ENCODE peak calls at places on chromosomes 11 and 22, in nine cellular contexts. One of them, this sample, is unnamed.

GRCh38 chr11:95566151-95566670 is 223.4 kb downstream of the FAM76B start:
- DNase-seq in suprapubic skin: no peak
- DNase-seq in HepG2: no peak
- DNase-seq in stomach: no peak
- DNase-seq in esophagus muscularis mucosa: no peak
- DNase-seq in sigmoid colon: no peak
- DNase-seq in spleen: no peak
- DNase-seq in HCT116: no peak
- DNase-seq in transverse colon: no peak
- DNase-seq in this sample: no peak

GRCh38 chr11:108766596-108767173 is 101.8 kb downstream of the DDX10 start:
- DNase-seq in sigmoid colon: no peak
- DNase-seq in spleen: no peak
- DNase-seq in suprapubic skin: no peak
- DNase-seq in esophagus muscularis mucosa: no peak
- DNase-seq in HCT116: no peak
- DNase-seq in stomach: no peak
- DNase-seq in HepG2: no peak
- DNase-seq in transverse colon: no peak
- DNase-seq in this sample: no peak

GRCh38 chr11:68924073-68924925 is 20.6 kb downstream of the IGHMBP2 start:
- DNase-seq in HepG2: no peak
- DNase-seq in HCT116: no peak
- DNase-seq in esophagus muscularis mucosa: no peak
- DNase-seq in sigmoid colon: peak; percentile 84
- DNase-seq in suprapubic skin: no peak
- DNase-seq in stomach: no peak
- DNase-seq in spleen: peak; percentile 41
- DNase-seq in transverse colon: no peak
- DNase-seq in this sample: no peak

GRCh38 chr11:82315093-82315492 is 418.6 kb downstream of the FAM181B start:
- DNase-seq in spleen: no peak
- DNase-seq in transverse colon: peak; percentile 11
- DNase-seq in sigmoid colon: peak; percentile 53
- DNase-seq in suprapubic skin: no peak
- DNase-seq in stomach: no peak
- DNase-seq in HepG2: peak; percentile 23
- DNase-seq in HCT116: no peak
- DNase-seq in esophagus muscularis mucosa: no peak
- DNase-seq in this sample: no peak

GRCh38 chr11:61092280-61092766 is 10.0 kb upstream of the CD5 start:
- DNase-seq in suprapubic skin: no peak
- DNase-seq in sigmoid colon: no peak
- DNase-seq in HepG2: no peak
- DNase-seq in esophagus muscularis mucosa: no peak
- DNase-seq in spleen: no peak
- DNase-seq in transverse colon: peak; percentile 26
- DNase-seq in stomach: no peak
- DNase-seq in HCT116: no peak
- DNase-seq in this sample: no peak

GRCh38 chr11:131925829-131926228 is 555.4 kb downstream of the NTM start:
- DNase-seq in HepG2: no peak
- DNase-seq in esophagus muscularis mucosa: no peak
- DNase-seq in HCT116: no peak
- DNase-seq in stomach: no peak
- DNase-seq in suprapubic skin: no peak
- DNase-seq in transverse colon: no peak
- DNase-seq in spleen: no peak
- DNase-seq in sigmoid colon: no peak
- DNase-seq in this sample: no peak

GRCh38 chr11:76298255-76298654 is 82.7 kb downstream of the THAP12 start:
- DNase-seq in esophagus muscularis mucosa: no peak
- DNase-seq in stomach: no peak
- DNase-seq in HepG2: no peak
- DNase-seq in transverse colon: no peak
- DNase-seq in suprapubic skin: no peak
- DNase-seq in spleen: no peak
- DNase-seq in HCT116: no peak
- DNase-seq in sigmoid colon: no peak
- DNase-seq in this sample: no peak

GRCh38 chr11:6635082-6635932 is 16.1 kb upstream of the TPP1 start:
- DNase-seq in sigmoid colon: peak; percentile 80
- DNase-seq in HepG2: peak; percentile 40
- DNase-seq in esophagus muscularis mucosa: no peak
- DNase-seq in transverse colon: peak; percentile 49
- DNase-seq in spleen: peak; percentile 82
- DNase-seq in suprapubic skin: no peak
- DNase-seq in stomach: no peak
- DNase-seq in HCT116: no peak
- DNase-seq in this sample: no peak

GRCh38 chr11:93791493-93791892 is 7.4 kb downstream of the MED17 start:
- DNase-seq in stomach: no peak
- DNase-seq in esophagus muscularis mucosa: no peak
- DNase-seq in HepG2: no peak
- DNase-seq in sigmoid colon: no peak
- DNase-seq in suprapubic skin: no peak
- DNase-seq in HCT116: no peak
- DNase-seq in spleen: no peak
- DNase-seq in transverse colon: no peak
- DNase-seq in this sample: no peak

GRCh38 chr11:14713518-14714244 is 70.1 kb downstream of the PDE3B start:
- DNase-seq in spleen: no peak
- DNase-seq in esophagus muscularis mucosa: no peak
- DNase-seq in suprapubic skin: no peak
- DNase-seq in sigmoid colon: no peak
- DNase-seq in HepG2: no peak
- DNase-seq in stomach: no peak
- DNase-seq in transverse colon: no peak
- DNase-seq in HCT116: no peak
- DNase-seq in this sample: no peak

GRCh38 chr11:34292546-34292945 is 65.3 kb downstream of the ABTB2 start:
- DNase-seq in esophagus muscularis mucosa: no peak
- DNase-seq in HCT116: no peak
- DNase-seq in transverse colon: no peak
- DNase-seq in HepG2: no peak
- DNase-seq in spleen: no peak
- DNase-seq in sigmoid colon: no peak
- DNase-seq in stomach: no peak
- DNase-seq in suprapubic skin: no peak
- DNase-seq in this sample: no peak
- TF ChIP-seq POLR2AphosphoS5 in esophagus muscularis mucosa: no peak
- TF ChIP-seq POLR2AphosphoS5 in HCT116: no peak
- TF ChIP-seq POLR2AphosphoS5 in transverse colon: no peak
- TF ChIP-seq POLR2AphosphoS5 in HepG2: no peak
- TF ChIP-seq POLR2AphosphoS5 in spleen: no peak
- TF ChIP-seq POLR2AphosphoS5 in sigmoid colon: no peak
- TF ChIP-seq POLR2AphosphoS5 in stomach: no peak
- TF ChIP-seq POLR2AphosphoS5 in suprapubic skin: no peak
- TF ChIP-seq POLR2AphosphoS5 in this sample: no peak

GRCh38 chr11:65497141-65498041 is 1.5 kb upstream of the MALAT1 start:
- DNase-seq in stomach: peak; percentile 99
- DNase-seq in suprapubic skin: peak; percentile 99
- DNase-seq in sigmoid colon: peak; percentile 100
- DNase-seq in spleen: peak; percentile 100
- DNase-seq in transverse colon: peak; percentile 99
- DNase-seq in HepG2: peak; percentile 95
- DNase-seq in HCT116: peak; percentile 96
- DNase-seq in esophagus muscularis mucosa: peak; percentile 99
- DNase-seq in this sample: peak; percentile 99
- TF ChIP-seq POLR2A in stomach: no peak
- TF ChIP-seq POLR2A in suprapubic skin: peak; percentile 26
- TF ChIP-seq POLR2A in sigmoid colon: peak; percentile 82
- TF ChIP-seq POLR2A in spleen: peak; percentile 52
- TF ChIP-seq POLR2A in transverse colon: peak; percentile 93
- TF ChIP-seq POLR2A in HepG2: peak; percentile 84
- TF ChIP-seq POLR2A in HCT116: no peak
- TF ChIP-seq POLR2A in esophagus muscularis mucosa: peak; percentile 73
- TF ChIP-seq POLR2A in this sample: no peak

GRCh38 chr22:28815101-28815500 is 14.7 kb upstream of the XBP1 start:
- DNase-seq in HepG2: no peak
- DNase-seq in spleen: peak; percentile 38
- DNase-seq in transverse colon: no peak
- DNase-seq in suprapubic skin: no peak
- DNase-seq in esophagus muscularis mucosa: no peak
- DNase-seq in stomach: no peak
- DNase-seq in sigmoid colon: no peak
- DNase-seq in HCT116: no peak
- DNase-seq in this sample: no peak
- H3K4me3 ChIP-seq in HepG2: no peak overlapping the region
- H3K4me3 ChIP-seq in spleen: no peak overlapping the region
- H3K4me3 ChIP-seq in transverse colon: no peak overlapping the region
- H3K4me3 ChIP-seq in suprapubic skin: no peak overlapping the region
- H3K4me3 ChIP-seq in esophagus muscularis mucosa: no peak overlapping the region
- H3K4me3 ChIP-seq in stomach: no peak overlapping the region
- H3K4me3 ChIP-seq in sigmoid colon: no peak overlapping the region
- H3K4me3 ChIP-seq in HCT116: no peak overlapping the region
- H3K4me3 ChIP-seq in this sample: no peak overlapping the region

DNA sequence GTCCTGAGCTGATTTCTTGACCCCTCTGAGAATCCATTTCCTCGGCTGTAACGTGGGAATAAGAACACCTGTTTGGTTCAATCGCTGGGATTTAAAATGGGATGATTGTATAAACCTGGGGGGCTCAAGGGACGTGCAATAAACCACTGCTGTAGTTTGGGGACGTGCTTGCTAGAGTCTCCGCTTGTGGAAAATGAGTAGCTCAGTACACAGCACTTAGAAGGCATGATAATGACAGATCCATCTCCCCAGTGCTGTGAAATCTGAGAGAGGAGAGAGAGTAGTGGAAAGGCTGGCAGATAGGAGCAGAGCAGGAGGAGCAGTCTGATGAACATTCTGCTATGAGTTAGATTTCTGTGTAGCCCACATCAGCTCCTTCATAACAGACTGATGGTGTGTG is 256.5 kb downstream of the MN1 start:
- DNase-seq in suprapubic skin: no peak
- DNase-seq in HepG2: no peak
- DNase-seq in esophagus muscularis mucosa: no peak
- DNase-seq in spleen: no peak
- DNase-seq in transverse colon: no peak
- DNase-seq in sigmoid colon: no peak
- DNase-seq in HCT116: no peak
- DNase-seq in stomach: no peak
- DNase-seq in this sample: no peak
- TF ChIP-seq POLR2AphosphoS5 in suprapubic skin: no peak
- TF ChIP-seq POLR2AphosphoS5 in HepG2: no peak
- TF ChIP-seq POLR2AphosphoS5 in esophagus muscularis mucosa: no peak
- TF ChIP-seq POLR2AphosphoS5 in spleen: no peak
- TF ChIP-seq POLR2AphosphoS5 in transverse colon: no peak
- TF ChIP-seq POLR2AphosphoS5 in sigmoid colon: no peak
- TF ChIP-seq POLR2AphosphoS5 in HCT116: no peak
- TF ChIP-seq POLR2AphosphoS5 in stomach: no peak
- TF ChIP-seq POLR2AphosphoS5 in this sample: no peak

GRCh38 chr11:11842426-11843008 is 745 bp downstream of the USP47 start:
- DNase-seq in stomach: peak; percentile 62
- DNase-seq in HepG2: peak; percentile 75
- DNase-seq in transverse colon: peak; percentile 75
- DNase-seq in sigmoid colon: peak; percentile 80
- DNase-seq in esophagus muscularis mucosa: no peak
- DNase-seq in spleen: no peak
- DNase-seq in suprapubic skin: peak; percentile 70
- DNase-seq in HCT116: peak; percentile 53
- DNase-seq in this sample: peak; percentile 88
- TF ChIP-seq POLR2A in stomach: no peak
- TF ChIP-seq POLR2A in HepG2: peak; percentile 87
- TF ChIP-seq POLR2A in transverse colon: peak; percentile 34
- TF ChIP-seq POLR2A in sigmoid colon: peak; percentile 60
- TF ChIP-seq POLR2A in esophagus muscularis mucosa: peak; percentile 23
- TF ChIP-seq POLR2A in spleen: no peak
- TF ChIP-seq POLR2A in suprapubic skin: no peak
- TF ChIP-seq POLR2A in HCT116: peak; percentile 1
- TF ChIP-seq POLR2A in this sample: peak; percentile 42

GRCh38 chr11:44671234-44671633 is 55.5 kb upstream of the TSPAN18 start:
- DNase-seq in HCT116: no peak
- DNase-seq in spleen: no peak
- DNase-seq in stomach: no peak
- DNase-seq in esophagus muscularis mucosa: no peak
- DNase-seq in transverse colon: no peak
- DNase-seq in HepG2: no peak
- DNase-seq in sigmoid colon: no peak
- DNase-seq in suprapubic skin: no peak
- DNase-seq in this sample: no peak
- H3K4me3 ChIP-seq in HCT116: no peak overlapping the region
- H3K4me3 ChIP-seq in spleen: no peak overlapping the region
- H3K4me3 ChIP-seq in stomach: no peak overlapping the region
- H3K4me3 ChIP-seq in esophagus muscularis mucosa: no peak overlapping the region
- H3K4me3 ChIP-seq in transverse colon: no peak overlapping the region
- H3K4me3 ChIP-seq in HepG2: no peak overlapping the region
- H3K4me3 ChIP-seq in sigmoid colon: no peak overlapping the region
- H3K4me3 ChIP-seq in suprapubic skin: no peak overlapping the region
- H3K4me3 ChIP-seq in this sample: no peak overlapping the region

GRCh38 chr22:44550666-44551491 is 52.8 kb upstream of the RTL6 start:
- DNase-seq in esophagus muscularis mucosa: no peak
- DNase-seq in sigmoid colon: peak; percentile 96
- DNase-seq in HCT116: no peak
- DNase-seq in transverse colon: peak; percentile 64
- DNase-seq in stomach: peak; percentile 37
- DNase-seq in HepG2: no peak
- DNase-seq in suprapubic skin: peak; percentile 79
- DNase-seq in spleen: no peak
- DNase-seq in this sample: no peak
- TF ChIP-seq POLR2AphosphoS5 in esophagus muscularis mucosa: peak; percentile 56
- TF ChIP-seq POLR2AphosphoS5 in sigmoid colon: peak; percentile 27
- TF ChIP-seq POLR2AphosphoS5 in HCT116: no peak
- TF ChIP-seq POLR2AphosphoS5 in transverse colon: no peak
- TF ChIP-seq POLR2AphosphoS5 in stomach: no peak
- TF ChIP-seq POLR2AphosphoS5 in HepG2: no peak
- TF ChIP-seq POLR2AphosphoS5 in suprapubic skin: no peak
- TF ChIP-seq POLR2AphosphoS5 in spleen: peak; percentile 32
- TF ChIP-seq POLR2AphosphoS5 in this sample: no peak